ENCODE peak calls at places on chromosomes 16 and 17, in six cellular contexts. E is T-helper 1 cell; Y is omental fat pad; T is fibroblast of lung; G is Jurkat, Clone E6-1; H is activated T-cell treated with anti-CD3 and anti-CD28 coated beads, Interleukin-2, amount 50 U/mL, for 4 hours. K is an unnamed sample.

GRCh38 chr16:88872650-88873331 is 6.3 kb upstream of the PABPN1L start:
- DNase-seq in E (no peak), Y (no peak), T (no peak), G (no peak), H (no peak), K (no peak)

GRCh38 chr17:73482674-73483293 is 161.5 kb downstream of the SDK2 start:
- DNase-seq in E (no peak), Y (no peak), T (no peak), G (no peak), H (no peak), K (no peak)

GRCh38 chr17:61570118-61570517 is 20.9 kb downstream of the NACA2 start:
- DNase-seq in E (no peak), Y (no peak), T (peak), G (peak), H (no peak), K (no peak)

GRCh38 chr16:64391009-64391663 is 730.7 kb downstream of the CDH11 start:
- DNase-seq in E (no peak), Y (no peak), T (peak), G (no peak), H (no peak), K (no peak)

GRCh38 chr17:64491034-64491860 is 5.6 kb downstream of the POLG2 start:
- DNase-seq in E (peak), Y (no peak), T (no peak), G (no peak), H (peak), K (peak)

GRCh38 chr17:64061157-64061898 is 40.9 kb upstream of the ICAM2 start:
- DNase-seq in E (no peak), Y (no peak), T (peak), G (no peak), H (no peak), K (no peak)

GRCh38 chr17:75843577-75844529 is at the start of gene UNC13D:
- DNase-seq in E (peak), Y (no peak), T (no peak), G (peak), H (peak), K (no peak)

GRCh38 chr16:20402651-20403050 is 1.9 kb downstream of the PDILT start:
- DNase-seq in E (no peak), Y (no peak), T (no peak), G (no peak), H (no peak), K (no peak)

GRCh38 chr17:28324272-28324745 is 5.3 kb downstream of the TMEM97 start:
- DNase-seq in E (no peak), Y (no peak), T (no peak), G (no peak), H (no peak), K (no peak)

GRCh38 chr16:47888142-47888541 is 267.7 kb downstream of the ABCC12 start:
- DNase-seq in E (no peak), Y (no peak), T (peak), G (no peak), H (no peak), K (peak)

GRCh38 chr17:37650419-37651003 is 7.3 kb upstream of the DDX52 start:
- DNase-seq in E (no peak), Y (no peak), T (peak), G (no peak), H (no peak), K (peak)